ENCODE peak calls at places on chromosome 9, in eight cellular contexts. P, V, O, X, M, A, D and T are unnamed samples.

GRCh38 chr9:115194216-115194615 is 76.3 kb upstream of the TNC start:
- DNase-seq in D (no peak), M (no peak), P (no peak), X (no peak), V (no peak), O (no peak), A (no peak), T (no peak)

GRCh38 chr9:109192732-109193361 is 25.8 kb upstream of the FRRS1L start:
- DNase-seq in X (peak; percentile 10), M (no peak), D (peak; percentile 15), V (no peak), P (no peak), A (no peak), O (no peak), T (peak; percentile 75)

GRCh38 chr9:89466451-89467277 is 31.2 kb downstream of the SEMA4D start:
- DNase-seq in V (no peak), X (no peak), M (no peak), D (no peak), A (no peak), O (no peak), P (no peak), T (no peak)

GRCh38 chr9:70873506-70873905 is 247.9 kb downstream of the TRPM3 start:
- DNase-seq in V (no peak), A (no peak), O (no peak), X (no peak), D (no peak), M (no peak), P (no peak), T (no peak)

GRCh38 chr9:16653491-16654407 is 216.7 kb downstream of the BNC2 start:
- DNase-seq in O (no peak), X (no peak), M (no peak), D (no peak), P (no peak), A (no peak), V (no peak), T (no peak)

GRCh38 chr9:35923927-35924763 is 14.9 kb downstream of the SPAAR start:
- DNase-seq in A (peak; percentile 82), V (peak; percentile 67), M (no peak), D (peak; percentile 44), O (no peak), X (no peak), P (no peak), T (no peak)

GRCh38 chr9:122318284-122318683 is 52.5 kb upstream of the PTGS1 start:
- DNase-seq in V (peak; percentile 80), A (no peak), X (no peak), O (no peak), D (no peak), P (peak; percentile 15), M (no peak), T (no peak)

GRCh38 chr9:6938873-6939272 is 181.1 kb downstream of the KDM4C start:
- DNase-seq in M (no peak), A (peak; percentile 24), P (no peak), D (no peak), V (no peak), X (no peak), O (no peak), T (no peak)

GRCh38 chr9:113854310-113854709 is 21.8 kb upstream of the ZNF618 start:
- DNase-seq in A (no peak), D (no peak), X (no peak), M (no peak), O (no peak), P (no peak), V (no peak), T (no peak)